ENCODE peak calls at places on chromosomes 4 and X, in six cellular contexts. G, C, Q, B, L and O are unnamed samples.

GRCh38 chrX:101485212-101486064 is at the start of gene ARMCX4:
- DNase-seq in G (peak; percentile 81), C (peak; percentile 55), Q (peak; percentile 84), B (peak; percentile 52), L (peak; percentile 57), O (no peak)

GRCh38 chr4:79686976-79687375 is 278.9 kb upstream of the GK2 start:
- DNase-seq in G (no peak), C (no peak), Q (no peak), B (no peak), L (no peak), O (no peak)

GRCh38 chrX:50407976-50408375 is 62.6 kb downstream of the DGKK start:
- DNase-seq in G (no peak), C (no peak), Q (no peak), B (no peak), L (no peak), O (no peak)

GRCh38 chrX:111386884-111387283 is 25.1 kb downstream of the DCX start:
- DNase-seq in G (no peak), C (no peak), Q (no peak), B (no peak), L (no peak), O (no peak)

GRCh38 chr4:80137631-80138030 is 59.7 kb upstream of the PRDM8 start:
- DNase-seq in G (no peak), C (no peak), Q (no peak), B (no peak), L (no peak), O (no peak)

GRCh38 chr4:186691396-186691795 is 32.3 kb downstream of the FAT1 start:
- DNase-seq in G (no peak), C (no peak), Q (no peak), B (no peak), L (no peak), O (no peak)

GRCh38 chrX:151396042-151396826 is 772 bp upstream of the VMA21 start:
- DNase-seq in G (no peak), C (peak; percentile 46), Q (no peak), B (no peak), L (no peak), O (no peak)

GRCh38 chr4:10593130-10593529 is 91.4 kb downstream of the CLNK start:
- DNase-seq in G (no peak), C (no peak), Q (no peak), B (no peak), L (no peak), O (no peak)

GRCh38 chr4:86670739-86671138 is 76.6 kb downstream of the PTPN13 start:
- DNase-seq in G (no peak), C (no peak), Q (no peak), B (no peak), L (no peak), O (no peak)

GRCh38 chr4:128787509-128788311 is 21.8 kb upstream of the JADE1 start:
- DNase-seq in G (no peak), C (no peak), Q (no peak), B (no peak), L (no peak), O (no peak)

GRCh38 chr4:140807491-140808257 is 51.5 kb upstream of the TBC1D9 start:
- DNase-seq in G (no peak), C (no peak), Q (no peak), B (no peak), L (no peak), O (no peak)

GRCh38 chr4:2251073-2251794 is 9.3 kb upstream of the HAUS3 start:
- DNase-seq in G (no peak), C (peak; percentile 42), Q (peak; percentile 66), B (peak; percentile 26), L (peak; percentile 13), O (no peak)

GRCh38 chr4:22719218-22719617 is 26.5 kb downstream of the GBA3 start:
- DNase-seq in G (no peak), C (no peak), Q (no peak), B (no peak), L (no peak), O (no peak)

GRCh38 chrX:132481449-132481848 is 7.4 kb downstream of the MBNL3 start:
- DNase-seq in G (no peak), C (no peak), Q (no peak), B (no peak), L (no peak), O (no peak)

GRCh38 chrX:118552501-118552900 is 56.9 kb downstream of the DOCK11 start:
- DNase-seq in G (peak; percentile 27), C (peak; percentile 48), Q (no peak), B (peak; percentile 44), L (no peak), O (no peak)

GRCh38 chrX:66633541-66633940 is 5.3 kb downstream of the EDA2R start:
- DNase-seq in G (no peak), C (no peak), Q (no peak), B (no peak), L (peak; percentile 20), O (no peak)

GRCh38 chrX:20514358-20514757 is 247.6 kb upstream of the RPS6KA3 start:
- DNase-seq in G (no peak), C (no peak), Q (no peak), B (no peak), L (no peak), O (no peak)

GRCh38 chr4:6472387-6473263 is at the start of gene PPP2R2C:
- DNase-seq in G (no peak), C (no peak), Q (no peak), B (no peak), L (no peak), O (peak; percentile 65)

GRCh38 chr4:186699298-186699697 is 24.4 kb downstream of the FAT1 start:
- DNase-seq in G (no peak), C (no peak), Q (no peak), B (no peak), L (no peak), O (no peak)

GRCh38 chr4:42048394-42048793 is 58.1 kb downstream of the SLC30A9 start:
- DNase-seq in G (no peak), C (no peak), Q (no peak), B (no peak), L (no peak), O (no peak)

GRCh38 chr4:80266902-80267380 is 477 bp downstream of the FGF5 start:
- DNase-seq in G (no peak), C (no peak), Q (no peak), B (no peak), L (peak; percentile 16), O (no peak)

GRCh38 chr4:25258980-25259578 is 25.2 kb downstream of the PI4K2B start:
- DNase-seq in G (no peak), C (no peak), Q (no peak), B (no peak), L (no peak), O (no peak)

GRCh38 chr4:36587909-36588472 is 306.6 kb downstream of the DTHD1 start:
- DNase-seq in G (no peak), C (no peak), Q (no peak), B (no peak), L (no peak), O (no peak)

GRCh38 chr4:8285976-8286718 is 16.6 kb downstream of the HTRA3 start:
- DNase-seq in G (no peak), C (no peak), Q (peak; percentile 55), B (no peak), L (no peak), O (no peak)

GRCh38 chr4:8289151-8289750 is 19.7 kb downstream of the HTRA3 start:
- DNase-seq in G (no peak), C (peak; percentile 23), Q (peak; percentile 53), B (peak; percentile 25), L (no peak), O (no peak)

GRCh38 chr4:8286719-8287355 is 17.3 kb downstream of the HTRA3 start:
- DNase-seq in G (no peak), C (no peak), Q (peak; percentile 43), B (no peak), L (no peak), O (no peak)

GRCh38 chr4:8285143-8285975 is 15.8 kb downstream of the HTRA3 start:
- DNase-seq in G (no peak), C (no peak), Q (peak; percentile 58), B (no peak), L (no peak), O (no peak)

DNA sequence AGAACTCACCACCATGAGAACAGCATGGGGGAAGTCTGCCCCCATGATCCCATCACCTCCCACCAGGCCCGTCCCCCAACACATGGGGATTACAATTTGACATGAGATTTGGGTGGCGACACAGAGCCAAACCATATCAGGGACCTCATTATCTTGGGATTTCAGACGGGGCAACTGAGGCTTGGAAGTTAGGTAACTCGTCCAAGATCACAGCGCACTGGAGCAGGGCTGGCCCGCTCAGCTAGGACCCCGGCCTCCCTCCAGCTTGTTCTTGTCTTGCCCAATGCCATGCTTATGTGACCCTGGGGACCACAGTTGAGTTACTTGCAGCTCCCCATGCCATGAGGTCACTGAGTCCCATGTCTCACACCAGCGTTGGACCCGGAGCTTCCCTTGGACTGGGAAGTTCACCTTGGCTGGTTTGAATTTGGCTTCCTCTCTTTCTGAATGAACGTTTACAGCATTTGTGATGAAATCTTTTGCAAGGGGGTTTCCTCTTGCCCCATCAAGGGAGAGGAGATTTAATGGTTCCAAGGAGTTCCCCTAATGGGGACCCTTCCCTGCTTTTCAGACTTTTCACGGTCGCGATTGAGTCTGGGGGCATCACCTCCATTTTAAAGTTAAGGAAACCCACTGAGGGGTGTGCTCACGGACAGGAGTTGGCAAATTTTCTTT is 18.2 kb downstream of the HTRA3 start:
- DNase-seq in G (no peak), C (no peak), Q (peak; percentile 39), B (no peak), L (no peak), O (no peak)
- H3K4me1 ChIP-seq in G (no peaks in the 10 kb centered on the region), C (no peaks in the 10 kb centered on the region), Q (no peaks in the 10 kb centered on the region), B (no peaks in the 10 kb centered on the region), L (no peaks in the 10 kb centered on the region), O (peaks cover under 1% of the 10 kb centered on the region)

DNA sequence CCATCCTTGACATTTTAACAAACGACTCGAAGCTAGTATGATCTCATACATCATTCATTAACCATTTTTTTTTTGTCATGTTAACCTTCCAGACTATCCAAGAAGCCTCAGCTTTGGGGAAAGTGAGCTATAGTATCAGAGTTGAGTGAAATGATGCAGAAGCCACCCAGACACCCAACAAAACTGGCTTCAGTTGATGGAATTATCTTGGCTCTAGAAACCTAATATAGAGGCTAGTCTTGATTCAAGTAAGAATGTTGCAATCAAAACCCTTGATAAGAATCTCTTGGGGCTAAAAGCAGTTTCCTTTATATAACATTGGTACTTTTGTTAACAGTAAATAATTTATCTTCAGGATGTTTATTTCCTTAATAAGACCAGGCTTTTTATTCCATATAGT is 7.8 kb downstream of the NAP1L5 start:
- DNase-seq in G (no peak), C (no peak), Q (no peak), B (no peak), L (no peak), O (no peak)
- H3K4me1 ChIP-seq in G (no peaks in the 10 kb centered on the region), C (no peaks in the 10 kb centered on the region), Q (no peaks in the 10 kb centered on the region), B (no peaks in the 10 kb centered on the region), L (no peaks in the 10 kb centered on the region), O (no peaks in the 10 kb centered on the region)

DNA sequence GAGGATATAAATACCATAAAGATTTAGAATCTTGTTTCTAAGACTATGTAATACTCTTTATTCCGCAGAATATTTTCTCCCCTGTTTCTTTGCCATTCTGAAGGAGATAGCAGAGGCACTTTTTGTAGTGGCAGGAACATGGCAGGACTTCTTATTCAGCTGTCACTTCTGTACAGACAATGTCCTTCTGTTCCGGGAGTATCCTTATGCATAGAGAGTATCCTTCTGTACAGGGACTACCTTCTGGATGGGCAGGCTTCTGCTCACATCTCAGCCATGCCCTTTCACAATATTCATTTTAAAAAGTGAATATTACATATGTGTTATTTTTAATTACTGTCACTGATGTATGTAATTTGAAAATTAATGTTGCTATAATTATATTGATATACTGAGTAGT is 174.2 kb downstream of the FHIP1A start:
- DNase-seq in G (no peak), C (no peak), Q (no peak), B (no peak), L (no peak), O (no peak)
- H3K4me1 ChIP-seq in G (no peaks in the 10 kb centered on the region), C (no peaks in the 10 kb centered on the region), Q (no peaks in the 10 kb centered on the region), B (no peaks in the 10 kb centered on the region), L (no peaks in the 10 kb centered on the region), O (no peaks in the 10 kb centered on the region)

GRCh38 chrX:134886201-134886600 is 104.6 kb upstream of the SMIM10 start:
- DNase-seq in G (no peak), C (no peak), Q (no peak), B (no peak), L (no peak), O (no peak)
- H3K4me1 ChIP-seq in G (no peaks in the 10 kb centered on the region), C (no peaks in the 10 kb centered on the region), Q (no peaks in the 10 kb centered on the region), B (no peaks in the 10 kb centered on the region), L (no peaks in the 10 kb centered on the region), O (no peaks in the 10 kb centered on the region)